ENCODE peak calls at places on chromosomes 2 and 18, in eight cellular contexts. One of them, this sample, is unnamed.

GRCh38 chr18:56517181-56517580 is 121.2 kb downstream of the TXNL1 start:
- DNase-seq in upper lobe of right lung: no peak
- DNase-seq in GM20000: no peak
- DNase-seq in AG04450: no peak
- DNase-seq in pancreas: no peak
- DNase-seq in colonic mucosa: no peak
- DNase-seq in AG09319: no peak
- DNase-seq in GM10248: no peak
- DNase-seq in this sample: no peak

GRCh38 chr18:5073026-5073944 is 123.8 kb downstream of the AKAIN1 start:
- DNase-seq in AG09319: no peak
- DNase-seq in pancreas: no peak
- DNase-seq in colonic mucosa: no peak
- DNase-seq in upper lobe of right lung: no peak
- DNase-seq in AG04450: no peak
- DNase-seq in GM20000: peak; percentile 16
- DNase-seq in GM10248: peak; percentile 15
- DNase-seq in this sample: peak; percentile 50

GRCh38 chr18:36771246-36771645 is 57.6 kb downstream of the TPGS2 start:
- DNase-seq in colonic mucosa: no peak
- DNase-seq in pancreas: no peak
- DNase-seq in AG09319: no peak
- DNase-seq in AG04450: no peak
- DNase-seq in GM20000: no peak
- DNase-seq in upper lobe of right lung: no peak
- DNase-seq in GM10248: no peak
- DNase-seq in this sample: no peak

GRCh38 chr2:99659874-99660273 is 170.1 kb upstream of the REV1 start:
- DNase-seq in colonic mucosa: no peak
- DNase-seq in pancreas: no peak
- DNase-seq in GM20000: no peak
- DNase-seq in AG04450: no peak
- DNase-seq in AG09319: no peak
- DNase-seq in upper lobe of right lung: no peak
- DNase-seq in GM10248: no peak
- DNase-seq in this sample: no peak

GRCh38 chr2:148812306-148812705 is 62.7 kb upstream of the KIF5C start:
- DNase-seq in upper lobe of right lung: no peak
- DNase-seq in GM10248: no peak
- DNase-seq in GM20000: no peak
- DNase-seq in pancreas: no peak
- DNase-seq in AG04450: no peak
- DNase-seq in AG09319: peak; percentile 35
- DNase-seq in colonic mucosa: no peak
- DNase-seq in this sample: no peak

GRCh38 chr2:229980440-229981184 is 58.3 kb downstream of the FBXO36 start:
- DNase-seq in GM20000: peak; percentile 51
- DNase-seq in AG09319: no peak
- DNase-seq in upper lobe of right lung: no peak
- DNase-seq in GM10248: peak; percentile 42
- DNase-seq in colonic mucosa: peak; percentile 20
- DNase-seq in pancreas: peak; percentile 44
- DNase-seq in AG04450: peak; percentile 26
- DNase-seq in this sample: no peak

GRCh38 chr2:48560546-48561209 is 30.7 kb downstream of the STON1 start:
- DNase-seq in GM20000: no peak
- DNase-seq in pancreas: no peak
- DNase-seq in colonic mucosa: no peak
- DNase-seq in upper lobe of right lung: no peak
- DNase-seq in GM10248: no peak
- DNase-seq in AG04450: no peak
- DNase-seq in AG09319: no peak
- DNase-seq in this sample: no peak

GRCh38 chr2:133568172-133568571 is at the start of gene NCKAP5:
- DNase-seq in AG09319: no peak
- DNase-seq in GM20000: no peak
- DNase-seq in upper lobe of right lung: no peak
- DNase-seq in pancreas: peak; percentile 27
- DNase-seq in AG04450: peak; percentile 43
- DNase-seq in GM10248: no peak
- DNase-seq in colonic mucosa: peak; percentile 79
- DNase-seq in this sample: no peak

GRCh38 chr2:5690231-5690630 is 2.0 kb upstream of the SOX11 start:
- DNase-seq in pancreas: no peak
- DNase-seq in GM20000: no peak
- DNase-seq in AG09319: no peak
- DNase-seq in GM10248: no peak
- DNase-seq in AG04450: no peak
- DNase-seq in colonic mucosa: no peak
- DNase-seq in upper lobe of right lung: no peak
- DNase-seq in this sample: no peak

GRCh38 chr2:5690718-5691658 is 1.2 kb upstream of the SOX11 start:
- DNase-seq in AG09319: no peak
- DNase-seq in pancreas: no peak
- DNase-seq in GM20000: no peak
- DNase-seq in colonic mucosa: no peak
- DNase-seq in upper lobe of right lung: no peak
- DNase-seq in AG04450: no peak
- DNase-seq in GM10248: no peak
- DNase-seq in this sample: peak; percentile 83

GRCh38 chr2:5693288-5694015 is 1.3 kb downstream of the SOX11 start:
- DNase-seq in GM10248: no peak
- DNase-seq in AG04450: no peak
- DNase-seq in pancreas: no peak
- DNase-seq in upper lobe of right lung: no peak
- DNase-seq in GM20000: peak; percentile 46
- DNase-seq in colonic mucosa: no peak
- DNase-seq in AG09319: no peak
- DNase-seq in this sample: peak; percentile 53

GRCh38 chr2:5692561-5693287 is 540 bp downstream of the SOX11 start:
- DNase-seq in AG09319: no peak
- DNase-seq in upper lobe of right lung: no peak
- DNase-seq in GM10248: no peak
- DNase-seq in AG04450: no peak
- DNase-seq in colonic mucosa: no peak
- DNase-seq in pancreas: no peak
- DNase-seq in GM20000: peak; percentile 44
- DNase-seq in this sample: peak; percentile 60

GRCh38 chr2:5691659-5692529 is at the start of gene SOX11:
- DNase-seq in GM20000: peak; percentile 47
- DNase-seq in colonic mucosa: no peak
- DNase-seq in AG09319: no peak
- DNase-seq in AG04450: peak; percentile 86
- DNase-seq in pancreas: no peak
- DNase-seq in GM10248: no peak
- DNase-seq in upper lobe of right lung: no peak
- DNase-seq in this sample: peak; percentile 96
- TF ChIP-seq CTCF in GM20000: no peak
- TF ChIP-seq CTCF in colonic mucosa: no peak
- TF ChIP-seq CTCF in AG09319: no peak
- TF ChIP-seq CTCF in AG04450: peak; percentile 41
- TF ChIP-seq CTCF in pancreas: no peak
- TF ChIP-seq CTCF in GM10248: no peak
- TF ChIP-seq CTCF in upper lobe of right lung: no peak
- TF ChIP-seq CTCF in this sample: no peak

DNA sequence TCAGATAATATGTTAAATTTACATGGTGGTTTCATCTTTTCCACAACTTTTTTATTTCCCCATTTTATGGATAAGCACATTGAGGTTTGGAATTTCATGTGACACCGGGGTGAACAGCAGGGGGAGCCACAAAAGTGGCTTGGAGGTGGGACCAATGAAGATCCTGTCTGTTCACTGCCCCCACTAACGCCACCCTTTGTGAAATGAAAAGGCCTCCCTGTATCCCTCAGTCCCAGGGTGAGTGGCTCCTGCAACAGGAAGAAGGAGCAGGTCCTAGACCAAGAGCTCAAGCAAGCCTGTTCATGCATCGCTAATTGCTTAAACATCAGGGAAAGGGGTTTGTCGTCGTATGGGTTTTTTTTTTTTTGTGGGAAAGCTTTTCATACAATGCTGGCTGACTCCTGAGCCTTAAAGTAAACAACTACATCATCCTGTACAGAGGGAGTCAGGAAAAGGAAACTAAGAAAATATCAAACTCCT is 267.8 kb upstream of the EPAS1 start:
- DNase-seq in GM10248: no peak
- DNase-seq in pancreas: no peak
- DNase-seq in colonic mucosa: no peak
- DNase-seq in AG04450: peak; percentile 66
- DNase-seq in upper lobe of right lung: no peak
- DNase-seq in AG09319: peak; percentile 29
- DNase-seq in GM20000: no peak
- DNase-seq in this sample: no peak
- TF ChIP-seq CTCF in GM10248: peak; percentile 10
- TF ChIP-seq CTCF in pancreas: no peak
- TF ChIP-seq CTCF in colonic mucosa: no peak
- TF ChIP-seq CTCF in AG04450: peak; percentile 39
- TF ChIP-seq CTCF in upper lobe of right lung: peak; percentile 17
- TF ChIP-seq CTCF in AG09319: peak; percentile 12
- TF ChIP-seq CTCF in GM20000: no peak
- TF ChIP-seq CTCF in this sample: no peak

GRCh38 chr18:75206637-75207297 is 2.2 kb downstream of the PTGR3 start:
- DNase-seq in colonic mucosa: no peak
- DNase-seq in AG04450: no peak
- DNase-seq in pancreas: no peak
- DNase-seq in AG09319: no peak
- DNase-seq in GM10248: no peak
- DNase-seq in GM20000: no peak
- DNase-seq in upper lobe of right lung: no peak
- DNase-seq in this sample: peak; percentile 32

GRCh38 chr18:75209129-75209951 is at the start of gene PTGR3:
- DNase-seq in AG09319: no peak
- DNase-seq in GM20000: peak; percentile 93
- DNase-seq in upper lobe of right lung: peak; percentile 93
- DNase-seq in AG04450: no peak
- DNase-seq in colonic mucosa: peak; percentile 88
- DNase-seq in pancreas: peak; percentile 87
- DNase-seq in GM10248: peak; percentile 84
- DNase-seq in this sample: peak; percentile 74

GRCh38 chr18:75208836-75209128 is 157 bp downstream of the PTGR3 start:
- DNase-seq in colonic mucosa: no peak
- DNase-seq in AG04450: no peak
- DNase-seq in AG09319: no peak
- DNase-seq in upper lobe of right lung: no peak
- DNase-seq in GM10248: no peak
- DNase-seq in pancreas: peak; percentile 63
- DNase-seq in GM20000: no peak
- DNase-seq in this sample: no peak

GRCh38 chr18:75207298-75208054 is 1.5 kb downstream of the PTGR3 start:
- DNase-seq in AG09319: no peak
- DNase-seq in GM20000: peak; percentile 63
- DNase-seq in colonic mucosa: no peak
- DNase-seq in pancreas: no peak
- DNase-seq in GM10248: no peak
- DNase-seq in AG04450: no peak
- DNase-seq in upper lobe of right lung: no peak
- DNase-seq in this sample: no peak

DNA sequence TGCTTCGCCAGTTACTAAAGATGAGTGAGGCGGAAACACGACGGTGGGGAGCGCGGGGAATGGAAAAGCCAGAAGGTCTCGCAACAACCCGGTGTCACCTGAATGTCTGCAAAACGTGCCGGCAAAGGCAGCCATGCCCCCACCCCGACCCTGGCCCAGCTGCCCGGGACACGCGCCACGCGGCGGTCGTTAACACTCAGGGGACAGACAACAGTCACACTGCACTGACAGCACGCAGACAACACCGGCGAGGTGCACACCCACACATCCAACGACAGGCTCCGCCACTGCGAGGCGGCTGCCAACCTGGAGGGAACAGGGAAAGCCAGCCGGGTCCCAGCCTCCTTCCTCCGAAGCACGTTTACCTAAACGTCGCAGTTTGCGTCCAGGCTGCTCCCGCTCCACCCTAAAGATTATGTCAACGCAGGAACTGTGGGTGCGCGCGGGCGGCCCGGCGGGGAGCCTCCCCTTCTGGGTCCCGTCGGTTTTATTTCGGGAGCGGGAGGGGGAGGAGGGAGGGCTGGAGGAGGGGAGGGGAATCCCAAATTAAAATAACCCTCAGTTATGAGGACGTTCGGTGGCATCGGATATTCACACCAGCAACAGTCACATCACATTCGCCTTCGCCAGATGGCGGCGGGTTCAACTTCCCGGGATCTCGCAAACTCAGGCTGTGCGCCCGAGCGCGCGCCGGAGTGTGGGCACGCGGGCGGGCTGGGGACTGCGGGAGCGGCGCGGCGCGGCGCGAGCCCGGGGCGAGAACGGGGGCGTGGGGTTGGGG is 694 bp downstream of the PTGR3 start:
- DNase-seq in colonic mucosa: peak; percentile 75
- DNase-seq in GM20000: peak; percentile 55
- DNase-seq in pancreas: peak; percentile 56
- DNase-seq in upper lobe of right lung: peak; percentile 84
- DNase-seq in AG09319: no peak
- DNase-seq in AG04450: no peak
- DNase-seq in GM10248: peak; percentile 45
- DNase-seq in this sample: peak; percentile 57
- TF ChIP-seq CTCF in colonic mucosa: no peak
- TF ChIP-seq CTCF in GM20000: no peak
- TF ChIP-seq CTCF in pancreas: no peak
- TF ChIP-seq CTCF in upper lobe of right lung: no peak
- TF ChIP-seq CTCF in AG09319: no peak
- TF ChIP-seq CTCF in AG04450: no peak
- TF ChIP-seq CTCF in GM10248: no peak
- TF ChIP-seq CTCF in this sample: no peak

GRCh38 chr18:32674491-32674890 is 98.3 kb downstream of the KLHL14 start:
- DNase-seq in pancreas: no peak
- DNase-seq in colonic mucosa: no peak
- DNase-seq in AG04450: no peak
- DNase-seq in GM20000: no peak
- DNase-seq in AG09319: no peak
- DNase-seq in GM10248: no peak
- DNase-seq in upper lobe of right lung: no peak
- DNase-seq in this sample: no peak
- TF ChIP-seq CTCF in pancreas: no peak
- TF ChIP-seq CTCF in colonic mucosa: no peak
- TF ChIP-seq CTCF in AG04450: peak; percentile 2
- TF ChIP-seq CTCF in GM20000: no peak
- TF ChIP-seq CTCF in AG09319: no peak
- TF ChIP-seq CTCF in GM10248: no peak
- TF ChIP-seq CTCF in upper lobe of right lung: no peak
- TF ChIP-seq CTCF in this sample: no peak

GRCh38 chr2:178419123-178419522 is 31.9 kb downstream of the PRKRA start:
- DNase-seq in AG09319: no peak
- DNase-seq in pancreas: no peak
- DNase-seq in GM10248: no peak
- DNase-seq in AG04450: peak; percentile 36
- DNase-seq in colonic mucosa: no peak
- DNase-seq in upper lobe of right lung: no peak
- DNase-seq in GM20000: no peak
- DNase-seq in this sample: no peak
- TF ChIP-seq CTCF in AG09319: peak; percentile 33
- TF ChIP-seq CTCF in pancreas: no peak
- TF ChIP-seq CTCF in GM10248: peak; percentile 29
- TF ChIP-seq CTCF in AG04450: peak; percentile 68
- TF ChIP-seq CTCF in colonic mucosa: no peak
- TF ChIP-seq CTCF in upper lobe of right lung: no peak
- TF ChIP-seq CTCF in GM20000: no peak
- TF ChIP-seq CTCF in this sample: no peak

This sample was measured in nephron progenitor cell.